ENCODE peak calls at places on chromosome 12, in seven cellular contexts. U is A549, Z is IMR-90, S is HepG2, Y is SK-N-SH, C is H1, O is K562. N is an unnamed sample.

GRCh38 chr12:77062846-77063461 is 2.4 kb downstream of the E2F7 start:
- DNase-seq in U (no peak), Z (peak; percentile 87), S (no peak), Y (no peak), C (no peak), O (no peak), N (no peak)

GRCh38 chr12:75236206-75236605 is 26.6 kb upstream of the KCNC2 start:
- DNase-seq in U (no peak), Z (no peak), S (no peak), Y (no peak), C (no peak), O (no peak), N (no peak)

GRCh38 chr12:90896164-90896563 is 58.8 kb downstream of the CCER1 start:
- DNase-seq in U (no peak), Z (peak; percentile 82), S (no peak), Y (no peak), C (no peak), O (no peak), N (peak; percentile 18)

GRCh38 chr12:3130053-3130805 is 53.0 kb downstream of the TSPAN9 start:
- DNase-seq in U (no peak), Z (peak; percentile 19), S (no peak), Y (peak; percentile 6), C (no peak), O (no peak), N (no peak)

GRCh38 chr12:123064356-123064755 is 83.9 kb downstream of the ARL6IP4 start:
- DNase-seq in U (no peak), Z (no peak), S (no peak), Y (no peak), C (no peak), O (no peak), N (no peak)

GRCh38 chr12:113221181-113221996 is at the start of gene TPCN1:
- DNase-seq in U (peak; percentile 98), Z (peak; percentile 100), S (peak; percentile 100), Y (peak; percentile 97), C (peak; percentile 100), O (peak; percentile 96), N (peak; percentile 100)

GRCh38 chr12:82595946-82596345 is 90.8 kb upstream of the TMTC2 start:
- DNase-seq in U (no peak), Z (no peak), S (no peak), Y (no peak), C (no peak), O (no peak), N (no peak)

GRCh38 chr12:15979096-15980091 is 68.3 kb downstream of the DERA start:
- DNase-seq in U (peak; percentile 51), Z (peak; percentile 93), S (peak; percentile 38), Y (peak; percentile 45), C (no peak), O (peak; percentile 34), N (no peak)

GRCh38 chr12:88529531-88530488 is 50.5 kb downstream of the KITLG start:
- DNase-seq in U (no peak), Z (no peak), S (no peak), Y (no peak), C (no peak), O (no peak), N (no peak)

GRCh38 chr12:72338437-72338836 is 66.3 kb downstream of the TRHDE start:
- DNase-seq in U (no peak), Z (no peak), S (no peak), Y (no peak), C (no peak), O (no peak), N (no peak)

GRCh38 chr12:133181238-133181959 is at the start of gene ZNF268:
- DNase-seq in U (peak; percentile 80), Z (peak; percentile 89), S (peak; percentile 88), Y (peak; percentile 87), C (peak; percentile 91), O (peak; percentile 96), N (peak; percentile 85)

GRCh38 chr12:123389560-123390351 is 5.8 kb downstream of the KMT5A start:
- DNase-seq in U (peak; percentile 53), Z (no peak), S (peak; percentile 45), Y (peak; percentile 77), C (no peak), O (peak; percentile 70), N (no peak)

GRCh38 chr12:38374751-38375150 is 58.2 kb downstream of the ALG10B start:
- DNase-seq in U (no peak), Z (no peak), S (no peak), Y (no peak), C (no peak), O (no peak), N (no peak)

GRCh38 chr12:113548467-113548866 is 76.8 kb upstream of the LHX5 start:
- DNase-seq in U (no peak), Z (no peak), S (no peak), Y (no peak), C (no peak), O (peak; percentile 19), N (no peak)

GRCh38 chr12:83784298-83784890 is 1097.7 kb downstream of the TMTC2 start:
- DNase-seq in U (no peak), Z (no peak), S (no peak), Y (no peak), C (no peak), O (no peak), N (no peak)

GRCh38 chr12:39685854-39686608 is 66.4 kb upstream of the ABCD2 start:
- DNase-seq in U (no peak), Z (no peak), S (no peak), Y (no peak), C (no peak), O (no peak), N (no peak)

GRCh38 chr12:23493690-23494101 is 455.8 kb downstream of the SOX5 start:
- DNase-seq in U (no peak), Z (no peak), S (peak; percentile 62), Y (no peak), C (no peak), O (no peak), N (no peak)

GRCh38 chr12:131204416-131205311 is 251.0 kb downstream of the ADGRD1 start:
- DNase-seq in U (no peak), Z (no peak), S (no peak), Y (peak; percentile 40), C (no peak), O (no peak), N (no peak)

GRCh38 chr12:67630373-67631088 is 18.0 kb upstream of the DYRK2 start:
- DNase-seq in U (no peak), Z (no peak), S (peak; percentile 10), Y (peak; percentile 15), C (peak; percentile 17), O (no peak), N (no peak)

GRCh38 chr12:116339062-116339461 is 61.6 kb upstream of the MED13L start:
- DNase-seq in U (no peak), Z (no peak), S (no peak), Y (no peak), C (no peak), O (no peak), N (no peak)

GRCh38 chr12:49821375-49822287 is 6.6 kb downstream of the NCKAP5L start:
- DNase-seq in U (no peak), Z (no peak), S (no peak), Y (no peak), C (no peak), O (no peak), N (no peak)

GRCh38 chr12:27198036-27198435 is 46.0 kb upstream of the STK38L start:
- DNase-seq in U (no peak), Z (peak; percentile 70), S (no peak), Y (no peak), C (no peak), O (no peak), N (no peak)

GRCh38 chr12:87234898-87235297 is 794.3 kb downstream of the C12orf50 start:
- DNase-seq in U (no peak), Z (no peak), S (no peak), Y (no peak), C (no peak), O (no peak), N (no peak)

DNA sequence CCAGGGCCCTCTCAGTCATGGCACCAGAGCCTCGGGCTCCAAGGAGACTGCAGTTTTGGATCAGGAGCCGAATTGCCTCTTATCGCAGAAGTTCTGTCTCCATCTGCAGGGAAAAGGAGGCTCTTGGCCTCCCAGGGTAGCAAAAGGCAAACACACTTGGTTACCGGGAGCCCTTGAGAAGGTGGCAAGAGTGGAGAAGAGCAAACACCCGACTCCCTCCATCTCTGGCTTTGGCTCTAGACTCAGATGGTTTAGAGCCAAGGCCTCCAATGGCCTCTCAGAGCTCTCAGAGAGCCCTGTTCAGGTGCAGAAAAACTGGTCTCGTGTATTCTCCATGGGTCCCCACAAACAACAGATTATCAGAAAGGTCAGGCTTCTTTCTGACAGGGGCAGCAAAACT is 44.6 kb downstream of the NINJ2 start:
- DNase-seq in U (no peak), Z (no peak), S (no peak), Y (no peak), C (no peak), O (no peak), N (no peak)
- TF ChIP-seq RAD21 in U (no peak), Z (no peak), S (no peak), Y (no peak), C (no peak), O (no peak), N (no peak)

DNA sequence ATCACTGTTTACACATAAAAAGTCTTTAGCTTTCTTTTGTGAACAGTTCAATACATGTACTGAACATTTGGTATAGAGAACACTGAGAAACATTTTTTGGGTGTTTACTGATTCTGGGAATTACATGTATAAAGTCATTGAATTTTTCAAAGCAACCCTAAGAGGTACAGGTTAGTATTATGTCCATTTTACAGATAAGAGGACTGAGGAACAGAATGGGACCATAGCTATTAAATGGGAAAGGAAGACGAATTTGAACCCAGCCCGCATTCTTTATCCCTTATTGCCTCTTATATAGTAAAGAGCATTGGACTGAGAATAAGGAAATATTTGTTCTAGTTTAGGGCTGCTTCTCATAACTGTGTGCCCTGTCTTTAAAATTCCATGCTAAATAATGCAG is 889 bp upstream of the KANSL2 start:
- DNase-seq in U (no peak), Z (no peak), S (no peak), Y (no peak), C (no peak), O (no peak), N (no peak)
- TF ChIP-seq RAD21 in U (no peak), Z (no peak), S (no peak), Y (no peak), C (no peak), O (no peak), N (no peak)

GRCh38 chr12:99706736-99707473 is 59.4 kb downstream of the GARIN6 start:
- DNase-seq in U (no peak), Z (no peak), S (no peak), Y (no peak), C (no peak), O (no peak), N (no peak)
- TF ChIP-seq RAD21 in U (no peak), Z (no peak), S (no peak), Y (no peak), C (no peak), O (no peak), N (no peak)

DNA sequence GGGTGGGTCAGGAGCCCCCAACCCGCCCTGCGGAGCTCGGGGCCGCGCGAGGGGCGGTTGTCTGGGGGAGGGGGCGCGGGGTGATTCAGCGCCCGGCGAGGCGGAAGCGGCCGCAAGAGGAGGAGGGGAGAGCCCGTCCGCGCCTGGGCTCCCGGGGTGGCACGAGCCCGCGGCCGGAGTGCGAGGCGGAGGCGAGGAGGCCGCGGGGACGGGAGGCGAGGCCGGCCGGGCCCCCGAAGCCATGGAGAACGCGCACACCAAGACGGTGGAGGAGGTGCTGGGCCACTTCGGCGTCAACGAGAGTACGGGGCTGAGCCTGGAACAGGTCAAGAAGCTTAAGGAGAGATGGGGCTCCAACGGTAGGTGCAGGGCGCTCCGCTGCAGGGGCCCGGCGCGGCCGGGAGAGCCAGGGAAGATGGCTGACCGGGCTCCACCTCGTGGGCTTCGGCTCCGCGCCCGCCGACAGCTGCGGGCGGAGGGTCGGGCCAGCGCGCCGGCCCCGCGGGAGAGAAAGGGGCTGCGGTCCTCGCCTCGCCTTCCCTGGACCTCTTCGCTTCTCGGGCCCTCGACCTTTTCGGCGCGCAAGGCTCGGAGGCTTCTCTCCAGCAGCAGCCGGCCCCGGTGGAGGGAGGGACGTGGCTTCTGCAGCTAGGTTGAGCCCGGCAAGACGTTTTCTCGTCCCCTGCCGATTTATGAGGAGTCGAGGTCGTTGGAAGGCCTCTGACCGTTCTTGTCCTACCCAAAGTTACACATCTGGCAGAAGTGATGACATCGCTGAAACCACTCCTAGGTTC is 699 bp downstream of the ATP2A2 start:
- DNase-seq in U (peak; percentile 54), Z (peak; percentile 55), S (no peak), Y (peak; percentile 92), C (no peak), O (no peak), N (no peak)
- TF ChIP-seq RAD21 in U (no peak), Z (peak; percentile 2), S (no peak), Y (no peak), C (no peak), O (no peak), N (no peak)

N was measured in HCT116.